ENCODE peak calls at places on chromosome 1, in seven cellular contexts. I is lower lobe of right lung, C is hepatocyte, A is neural progenitor cell, M is mesothelial cell of epicardium, H is GM13977, R is PC-3. B is an unnamed sample.

GRCh38 chr1:244092293-244093264 is 41.5 kb downstream of the ZBTB18 start:
- DNase-seq in H (no peak), A (no peak), M (no peak), C (peak), I (no peak), R (peak), B (no peak)

GRCh38 chr1:213242883-213243282 is 191.8 kb downstream of the RPS6KC1 start:
- DNase-seq in R (no peak), C (no peak), H (no peak), M (no peak), A (no peak), I (no peak), B (no peak)

GRCh38 chr1:119859647-119860046 is 36.7 kb downstream of the ADAM30 start:
- DNase-seq in A (no peak), I (no peak), M (no peak), R (peak), H (no peak), C (no peak), B (no peak)

GRCh38 chr1:37150986-37151385 is 116.7 kb upstream of the GRIK3 start:
- DNase-seq in M (no peak), H (no peak), I (no peak), A (no peak), R (no peak), C (no peak), B (no peak)

GRCh38 chr1:77399250-77400086 is 117.6 kb downstream of the AK5 start:
- DNase-seq in H (no peak), C (no peak), A (peak), I (no peak), M (no peak), R (no peak), B (no peak)

GRCh38 chr1:18657436-18658179 is 27.0 kb downstream of the PAX7 start:
- DNase-seq in M (no peak), R (no peak), H (no peak), A (peak), I (no peak), C (no peak), B (no peak)

GRCh38 chr1:57063427-57063826 is 97.6 kb upstream of the C8B start:
- DNase-seq in H (no peak), I (no peak), C (no peak), A (no peak), M (no peak), R (no peak), B (no peak)

GRCh38 chr1:6858586-6858985 is 73.3 kb downstream of the CAMTA1 start:
- DNase-seq in I (no peak), M (no peak), A (no peak), H (no peak), C (no peak), R (no peak), B (no peak)

GRCh38 chr1:17405898-17406759 is 33.3 kb downstream of the RCC2 start:
- DNase-seq in R (peak), I (peak), H (peak), C (peak), M (peak), A (peak), B (peak)

GRCh38 chr1:174913225-174913903 is 86.4 kb upstream of the CACYBP start:
- DNase-seq in C (peak), I (no peak), R (no peak), A (no peak), M (no peak), H (no peak), B (no peak)

GRCh38 chr1:154445040-154445472 is 39.9 kb downstream of the IL6R start:
- DNase-seq in A (no peak), I (no peak), R (peak), H (peak), M (no peak), C (no peak), B (no peak)

GRCh38 chr1:76507376-76507775 is 359.9 kb upstream of the ST6GALNAC5 start:
- DNase-seq in A (no peak), M (no peak), R (no peak), I (no peak), C (no peak), H (no peak), B (no peak)

GRCh38 chr1:13898406-13898805 is 198.4 kb downstream of the PRDM2 start:
- DNase-seq in C (no peak), H (no peak), I (no peak), A (no peak), M (no peak), R (no peak), B (no peak)

GRCh38 chr1:109298666-109299086 is 8.1 kb downstream of the MYBPHL start:
- DNase-seq in C (no peak), H (peak), A (no peak), R (peak), M (no peak), I (peak), B (no peak)

GRCh38 chr1:19209439-19209989 is 552 bp downstream of the UBR4 start:
- DNase-seq in A (peak), R (peak), I (peak), M (no peak), H (peak), C (peak), B (peak)

GRCh38 chr1:25815208-25816111 is 4.3 kb upstream of the MTFR1L start:
- DNase-seq in R (no peak), M (no peak), I (no peak), C (no peak), A (no peak), H (no peak), B (no peak)

GRCh38 chr1:65431111-65431705 is 10.7 kb downstream of the LEPR start:
- DNase-seq in C (peak), R (peak), M (no peak), A (peak), I (no peak), H (peak), B (no peak)

GRCh38 chr1:56533621-56534020 is 45.7 kb downstream of the PLPP3 start:
- DNase-seq in I (no peak), H (no peak), C (no peak), M (no peak), A (no peak), R (peak), B (no peak)

DNA sequence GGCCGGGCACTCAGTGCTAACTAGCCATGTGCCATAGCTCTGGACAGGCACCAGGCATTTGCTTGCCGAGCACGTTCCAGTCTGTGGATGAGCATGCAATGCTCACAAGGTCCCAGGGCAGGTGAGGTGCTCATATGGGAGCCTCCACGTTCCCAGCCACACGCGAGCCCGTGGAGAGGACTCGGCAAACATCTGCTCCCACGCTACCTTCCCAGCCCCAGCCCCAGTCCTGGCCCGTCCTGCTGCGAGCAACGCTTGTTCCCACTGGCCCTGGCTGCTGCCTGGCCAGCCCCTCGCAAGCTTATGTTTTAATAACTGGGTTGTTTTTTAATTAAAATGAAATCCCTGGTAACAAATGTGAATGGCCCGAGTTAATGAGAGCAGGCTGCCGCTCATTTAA is 137.1 kb downstream of the GLIS1 start:
- DNase-seq in C (no peak), M (no peak), H (no peak), I (no peak), A (no peak), R (no peak), B (no peak)
- TF ChIP-seq CTCF in C (no peak), M (no peak), H (no peak), I (no peak), A (no peak), R (no peak), B (no peak)

GRCh38 chr1:29906927-29907326 is 670.6 kb downstream of the PTPRU start:
- DNase-seq in R (no peak), I (no peak), H (no peak), C (no peak), M (no peak), A (no peak), B (no peak)

GRCh38 chr1:29916656-29917369 is 680.5 kb downstream of the PTPRU start:
- DNase-seq in A (no peak), M (no peak), C (no peak), I (no peak), H (no peak), R (no peak), B (no peak)

GRCh38 chr1:29912413-29912812 is 676.1 kb downstream of the PTPRU start:
- DNase-seq in M (no peak), I (no peak), H (no peak), C (peak), A (no peak), R (peak), B (no peak)
- TF ChIP-seq CTCF in M (no peak), I (peak), H (peak), C (peak), A (no peak), R (peak), B (no peak)

DNA sequence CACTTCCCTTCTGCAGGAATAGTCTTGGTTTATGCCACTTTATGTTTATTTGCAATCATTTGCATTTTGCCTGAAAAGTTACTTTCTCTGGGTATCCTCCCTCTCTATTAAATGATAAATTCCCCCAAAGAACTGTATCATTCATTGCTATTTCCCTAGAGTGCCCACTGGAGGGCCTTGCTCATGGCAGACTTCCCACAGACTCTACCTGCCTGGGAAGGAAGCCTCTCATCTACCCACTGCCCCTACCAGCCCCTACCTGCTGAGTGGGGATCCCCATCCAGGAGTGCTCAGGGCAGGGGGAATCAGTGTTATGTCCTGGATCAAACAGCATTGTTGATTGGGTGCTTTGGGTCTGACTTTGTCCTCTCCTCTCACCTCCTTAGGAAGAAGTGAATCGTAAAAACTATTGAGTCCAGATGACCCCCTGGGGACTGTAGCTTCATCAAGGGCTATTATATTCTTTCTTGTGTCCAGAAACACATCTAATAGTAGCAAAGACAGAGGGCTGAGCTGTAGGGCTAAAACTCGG is 6.8 kb upstream of the LRRN2 start:
- DNase-seq in M (no peak), R (peak), H (no peak), I (no peak), A (no peak), C (no peak), B (no peak)
- TF ChIP-seq CTCF in M (no peak), R (peak), H (no peak), I (no peak), A (peak), C (no peak), B (no peak)

GRCh38 chr1:179293340-179294327 is at the start of gene SOAT1:
- DNase-seq in R (peak), I (peak), C (peak), A (peak), M (peak), H (peak), B (peak)
- TF ChIP-seq CTCF in R (no peak), I (peak), C (peak), A (peak), M (no peak), H (peak), B (peak)

DNA sequence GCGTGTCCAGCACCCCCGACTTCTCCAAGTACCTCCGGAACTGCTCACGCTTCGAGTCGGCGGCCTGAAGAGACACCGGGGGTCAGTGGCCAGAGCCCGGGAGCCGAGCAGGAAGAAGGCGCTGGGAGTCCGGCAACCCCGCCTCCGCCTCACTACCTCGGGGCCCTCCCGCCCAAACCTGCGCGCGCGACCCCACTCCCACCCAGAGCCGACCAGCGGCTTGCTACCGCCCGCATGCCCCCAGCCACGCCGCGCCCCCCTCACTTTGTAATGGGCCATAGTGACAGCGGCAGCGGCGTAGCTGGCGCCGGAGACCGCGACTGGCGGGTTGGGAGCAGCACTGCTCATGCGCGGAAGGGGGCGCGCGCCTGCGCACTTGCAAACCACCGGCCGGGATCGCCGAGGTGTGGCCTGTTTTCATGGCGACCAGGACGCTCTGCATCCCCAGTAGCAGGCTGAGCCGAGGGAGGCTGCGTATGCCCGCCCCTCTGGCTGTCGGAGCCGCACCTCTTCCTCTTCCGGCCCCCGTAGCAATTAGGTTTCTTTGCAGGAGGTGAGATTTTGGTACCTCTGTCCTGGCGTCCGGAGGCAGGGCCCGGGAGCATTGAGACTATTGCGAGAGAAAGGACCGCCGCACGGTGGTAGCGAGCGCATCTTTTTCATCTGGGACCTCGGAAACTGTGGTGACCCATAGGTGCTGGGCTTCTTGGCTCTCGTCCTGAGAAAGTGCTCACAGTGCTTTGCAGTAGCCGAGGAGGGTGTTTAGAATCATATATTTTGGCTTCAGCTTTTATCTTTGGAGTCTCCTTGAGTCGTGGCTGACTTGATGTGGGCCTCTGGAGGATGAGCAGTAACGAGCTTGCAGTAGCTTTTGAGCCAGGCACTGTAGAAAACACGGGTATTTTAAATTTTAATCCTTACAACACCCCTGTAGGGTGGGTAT is at the start of gene MYCBP:
- DNase-seq in M (peak), A (peak), I (peak), R (peak), C (peak), H (peak), B (peak)
- TF ChIP-seq CTCF in M (peak), A (no peak), I (peak), R (no peak), C (no peak), H (no peak), B (no peak)

DNA sequence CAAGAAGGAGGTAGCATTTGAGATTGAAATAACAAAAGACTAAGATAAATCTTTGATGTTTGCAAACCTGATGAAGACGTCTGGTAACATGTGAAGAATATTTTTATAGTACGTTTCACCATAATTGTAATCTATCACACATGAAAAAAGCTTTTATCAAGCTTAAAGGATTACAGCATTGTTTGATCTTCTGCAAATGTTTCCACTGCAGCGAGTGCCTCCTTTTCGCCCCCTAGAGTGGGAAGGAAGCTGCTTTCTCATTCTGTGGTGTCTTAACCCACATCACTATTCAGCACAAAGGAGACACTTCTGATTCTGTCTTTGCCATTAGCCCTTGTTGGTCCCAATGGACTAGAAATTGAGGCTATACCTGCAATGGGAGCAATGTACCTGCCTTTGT is 46.0 kb upstream of the IL12RB2 start:
- DNase-seq in I (no peak), R (no peak), M (no peak), A (peak), H (no peak), C (peak), B (no peak)
- TF ChIP-seq CTCF in I (peak), R (peak), M (no peak), A (peak), H (peak), C (peak), B (no peak)

DNA sequence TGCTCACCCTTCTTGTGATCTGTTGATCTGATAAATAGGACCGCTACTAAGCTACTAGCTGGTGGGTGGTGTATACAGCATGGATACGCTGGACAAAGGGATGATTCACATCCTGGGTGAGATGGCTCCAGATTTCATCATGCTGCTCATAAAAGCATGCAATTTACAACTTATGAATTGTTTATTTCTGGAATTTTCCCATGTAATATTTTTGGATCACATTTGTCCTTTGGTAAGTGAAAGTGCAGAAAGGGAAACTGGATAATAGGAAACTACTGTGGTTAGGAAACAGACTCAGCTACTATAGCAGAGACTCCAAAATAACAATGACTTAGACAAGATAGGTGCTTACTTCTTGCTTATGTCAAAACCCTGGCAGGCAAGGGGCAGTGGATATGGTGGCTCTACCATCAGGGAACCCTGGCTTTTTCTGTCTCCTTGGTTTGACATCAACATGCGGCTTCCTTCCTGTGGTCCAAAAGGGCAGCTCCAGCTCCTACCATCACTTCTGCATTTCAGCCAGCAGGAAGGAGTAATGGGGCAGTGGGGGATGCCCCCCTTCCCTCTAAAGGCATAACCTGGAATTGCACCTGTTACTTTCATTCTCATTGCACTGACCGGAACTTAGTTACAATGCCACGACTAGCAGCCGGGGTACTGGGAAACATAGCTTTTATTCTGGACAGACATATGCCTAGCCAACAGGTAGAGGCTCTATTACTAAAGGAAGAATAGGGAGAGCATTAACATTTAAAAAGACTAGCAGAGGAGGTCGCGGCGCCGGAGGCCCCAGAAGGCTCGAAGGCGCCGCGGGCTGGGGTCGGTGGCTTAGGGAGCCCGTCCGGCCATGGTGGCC is 13.8 kb upstream of the AK2 start:
- DNase-seq in A (no peak), M (no peak), R (peak), I (no peak), C (no peak), H (no peak), B (peak)
- TF ChIP-seq CTCF in A (no peak), M (no peak), R (peak), I (no peak), C (no peak), H (no peak), B (peak)

GRCh38 chr1:95453053-95453452 is 219.0 kb downstream of the RWDD3 start:
- DNase-seq in H (no peak), A (no peak), M (no peak), I (no peak), C (no peak), R (no peak), B (no peak)

GRCh38 chr1:95451904-95452303 is 217.9 kb downstream of the RWDD3 start:
- DNase-seq in I (no peak), A (no peak), M (no peak), R (no peak), H (no peak), C (no peak), B (no peak)

DNA sequence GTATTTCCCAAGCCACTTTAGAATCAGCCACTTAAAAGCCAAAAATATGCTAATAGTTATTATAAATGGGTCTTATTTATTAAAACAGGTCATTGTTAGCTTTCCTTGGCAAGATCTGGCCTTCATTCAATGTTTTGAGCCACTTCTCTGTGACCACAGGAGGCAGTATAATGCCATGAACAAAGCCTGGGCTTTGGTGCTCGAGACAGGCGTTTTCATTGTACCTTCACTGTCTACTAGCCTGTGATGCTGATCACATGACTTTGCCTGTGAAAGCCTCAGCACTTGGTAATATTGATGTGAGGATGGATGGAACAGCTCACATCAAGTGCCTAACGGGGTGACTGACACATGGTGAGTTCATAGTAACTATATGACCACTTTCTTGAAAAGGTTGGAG is 217.0 kb downstream of the RWDD3 start:
- DNase-seq in H (no peak), I (no peak), R (peak), A (peak), C (no peak), M (no peak), B (no peak)
- TF ChIP-seq CTCF in H (peak), I (no peak), R (peak), A (peak), C (no peak), M (no peak), B (no peak)

GRCh38 chr1:203038217-203038741 is 12.0 kb downstream of the PPFIA4 start:
- DNase-seq in A (no peak), M (no peak), H (no peak), C (no peak), R (peak), I (no peak), B (no peak)
- TF ChIP-seq CTCF in A (no peak), M (no peak), H (no peak), C (no peak), R (peak), I (no peak), B (no peak)

GRCh38 chr1:53495608-53496345 is 36.6 kb downstream of the DMRTB1 start:
- DNase-seq in I (no peak), R (no peak), A (no peak), M (no peak), C (no peak), H (no peak), B (no peak)
- TF ChIP-seq CTCF in I (no peak), R (no peak), A (no peak), M (no peak), C (no peak), H (no peak), B (no peak)